ENCODE peak calls at places on chromosomes 11 and 22, in six cellular contexts. W is stimulated activated CD8-positive, alpha-beta memory T cell treated with anti-CD3 and anti-CD28 coated beads, Interleukin-7, amount 100 ng/mL, for 1 hour; V is mesenteric fat pad; F is GM12864; L is endodermal cell; U is prostate gland. G is an unnamed sample.

GRCh38 chr11:92569717-92570116 is 345.1 kb downstream of the FAT3 start:
- DNase-seq in L (no peak), V (no peak), F (no peak), W (no peak), U (no peak), G (no peak)

GRCh38 chr11:36155770-36156485 is 133.3 kb downstream of the COMMD9 start:
- DNase-seq in V (no peak), F (no peak), U (no peak), W (no peak), L (peak; percentile 53), G (peak; percentile 37)

GRCh38 chr11:132944557-132944920 is 587.8 kb downstream of the OPCML start:
- DNase-seq in U (no peak), V (no peak), W (no peak), F (no peak), L (peak; percentile 62), G (no peak)

GRCh38 chr11:99352642-99353041 is 331.9 kb downstream of the CNTN5 start:
- DNase-seq in F (no peak), W (no peak), L (no peak), U (no peak), V (no peak), G (no peak)

GRCh38 chr11:119942583-119943338 is 195.2 kb downstream of the TRIM29 start:
- DNase-seq in V (no peak), U (no peak), F (no peak), W (no peak), L (peak; percentile 17), G (no peak)

GRCh38 chr11:28690746-28691145 is 582.6 kb downstream of the METTL15 start:
- DNase-seq in L (no peak), W (no peak), V (no peak), U (no peak), F (no peak), G (no peak)

GRCh38 chr22:24805790-24806662 is at the start of gene SGSM1:
- DNase-seq in L (peak; percentile 95), U (peak; percentile 75), V (peak; percentile 93), W (peak; percentile 38), F (no peak), G (no peak)

GRCh38 chr11:2787816-2788750 is 88.3 kb upstream of the KCNQ1OT1 start:
- DNase-seq in F (no peak), V (peak; percentile 82), L (peak; percentile 60), U (peak; percentile 1), W (no peak), G (no peak)

GRCh38 chr11:126284829-126285228 is 1.9 kb downstream of the TIRAP start:
- DNase-seq in U (no peak), L (no peak), V (no peak), F (peak; percentile 82), W (peak; percentile 67), G (peak; percentile 85)

GRCh38 chr11:44994753-44995152 is 44.1 kb upstream of the TP53I11 start:
- DNase-seq in V (no peak), W (no peak), U (no peak), F (no peak), L (peak; percentile 52), G (no peak)

G was measured in AG04450.